ENCODE peak calls at places on chromosomes 12 and 14, in seven cellular contexts. B is Peyer's patch, G is adrenal gland, O is mammary epithelial cell, D is Caco-2, X is HCT116, W is thoracic aorta. E is an unnamed sample.
A peak's percentile ranks its signal among the peaks of the same experiment; 100 is the strongest.

GRCh38 chr12:129605666-129606065 is 298.2 kb downstream of the TMEM132D start:
- DNase-seq in B (no peak), G (no peak), O (no peak), D (no peak), X (no peak), W (no peak), E (peak; percentile 58)

GRCh38 chr14:33254342-33254741 is 315.7 kb downstream of the NPAS3 start:
- DNase-seq in B (no peak), G (no peak), O (no peak), D (no peak), X (no peak), W (no peak), E (no peak)

GRCh38 chr12:42568952-42569916 is 20.3 kb downstream of the PRICKLE1 start:
- DNase-seq in B (no peak), G (no peak), O (peak; percentile 48), D (no peak), X (peak; percentile 49), W (no peak), E (no peak)

GRCh38 chr14:102040153-102040552 is 46.7 kb downstream of the HSP90AA1 start:
- DNase-seq in B (no peak), G (no peak), O (no peak), D (no peak), X (no peak), W (no peak), E (no peak)

GRCh38 chr14:89841855-89842254 is 112.7 kb downstream of the EFCAB11 start:
- DNase-seq in B (no peak), G (no peak), O (no peak), D (no peak), X (no peak), W (no peak), E (no peak)

GRCh38 chr14:77988096-77988870 is 181.9 kb upstream of the NRXN3 start:
- DNase-seq in B (no peak), G (no peak), O (no peak), D (no peak), X (no peak), W (no peak), E (peak; percentile 49)

GRCh38 chr12:106903241-106903950 is 52.3 kb upstream of the TMEM263 start:
- DNase-seq in B (peak; percentile 89), G (peak; percentile 72), O (peak; percentile 59), D (peak; percentile 76), X (peak; percentile 28), W (peak; percentile 20), E (peak; percentile 76)

GRCh38 chr14:55122441-55122986 is 6.5 kb upstream of the LGALS3 start:
- DNase-seq in B (peak; percentile 89), G (peak; percentile 75), O (no peak), D (peak; percentile 84), X (no peak), W (no peak), E (peak; percentile 5)

GRCh38 chr14:20757963-20758362 is 10.2 kb upstream of the EDDM3B start:
- DNase-seq in B (peak; percentile 76), G (peak; percentile 22), O (no peak), D (no peak), X (no peak), W (no peak), E (no peak)

GRCh38 chr12:104121001-104121400 is 17.0 kb downstream of the NFYB start:
- DNase-seq in B (no peak), G (no peak), O (peak; percentile 26), D (no peak), X (no peak), W (no peak), E (no peak)

GRCh38 chr12:13702401-13702800 is 279.0 kb downstream of the GRIN2B start:
- DNase-seq in B (no peak), G (no peak), O (no peak), D (no peak), X (no peak), W (no peak), E (no peak)

GRCh38 chr12:44000309-44000952 is 164.6 kb downstream of the TMEM117 start:
- DNase-seq in B (peak; percentile 48), G (peak; percentile 19), O (peak; percentile 72), D (peak; percentile 73), X (peak; percentile 60), W (no peak), E (peak; percentile 31)

GRCh38 chr12:79886917-79887519 is 47.9 kb downstream of the PPP1R12A start:
- DNase-seq in B (no peak), G (no peak), O (peak; percentile 41), D (no peak), X (peak; percentile 41), W (no peak), E (no peak)

GRCh38 chr12:32083489-32083888 is 23.2 kb upstream of the BICD1 start:
- DNase-seq in B (no peak), G (no peak), O (peak; percentile 44), D (no peak), X (no peak), W (no peak), E (peak; percentile 54)

GRCh38 chr12:94140556-94140955 is 7.8 kb upstream of the PLXNC1 start:
- DNase-seq in B (peak; percentile 58), G (no peak), O (no peak), D (peak; percentile 54), X (peak; percentile 19), W (no peak), E (peak; percentile 30)

GRCh38 chr14:95040723-95041476 is 116.4 kb downstream of the DICER1 start:
- DNase-seq in B (peak; percentile 22), G (no peak), O (no peak), D (no peak), X (no peak), W (no peak), E (peak; percentile 3)

GRCh38 chr12:95114766-95115450 is 41.5 kb upstream of the NR2C1 start:
- DNase-seq in B (no peak), G (no peak), O (peak; percentile 85), D (no peak), X (no peak), W (no peak), E (no peak)

GRCh38 chr14:20429801-20430669 is 5.9 kb downstream of the KLHL33 start:
- DNase-seq in B (no peak), G (no peak), O (no peak), D (no peak), X (no peak), W (no peak), E (no peak)

DNA sequence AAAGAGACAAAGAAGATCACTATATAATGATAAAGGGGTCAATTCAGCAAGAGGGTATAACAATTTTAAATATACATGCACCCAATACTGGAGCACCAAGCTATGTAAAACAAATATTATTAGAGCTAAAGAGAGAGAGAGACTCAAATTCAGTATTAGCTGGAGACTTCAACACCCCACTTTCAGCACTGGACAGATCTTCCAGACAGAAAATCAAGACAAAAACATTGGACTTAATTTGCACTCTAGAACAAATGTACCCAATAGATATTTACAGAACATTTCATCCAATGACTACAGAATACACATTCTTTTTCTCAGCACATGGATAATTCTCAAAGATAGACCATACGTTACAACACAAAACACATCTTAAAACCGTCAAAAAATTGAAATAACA is 81.0 kb downstream of the KLHL28 start:
- DNase-seq in B (no peak), G (no peak), O (no peak), D (no peak), X (no peak), W (no peak), E (no peak)
- H3K9me3 ChIP-seq in B (no peaks in the 10 kb centered on the region), G (peaks cover 7% of the 10 kb centered on the region), O (no peaks in the 10 kb centered on the region), D (no peaks in the 10 kb centered on the region), X (peaks cover 7% of the 10 kb centered on the region), W (no peaks in the 10 kb centered on the region), E (no peaks in the 10 kb centered on the region)

GRCh38 chr12:51932218-51933076 is 19.1 kb upstream of the ACVR1B start:
- DNase-seq in B (peak; percentile 19), G (no peak), O (no peak), D (peak; percentile 9), X (no peak), W (no peak), E (no peak)
- H3K4me3 ChIP-seq in B (no peak overlapping the region), G (no peak overlapping the region), O (no peak overlapping the region), D (no peak overlapping the region), X (no peak overlapping the region), W (no peak overlapping the region), E (no peak overlapping the region)

GRCh38 chr12:111101003-111101402 is 180.6 kb upstream of the MYL2 start:
- DNase-seq in B (no peak), G (no peak), O (no peak), D (no peak), X (no peak), W (no peak), E (no peak)
- H3K27me3 ChIP-seq in B (no peaks in the 10 kb centered on the region), G (no peaks in the 10 kb centered on the region), O (peaks cover 7% of the 10 kb centered on the region), D (no peaks in the 10 kb centered on the region), X (peaks cover 15% of the 10 kb centered on the region), W (no peaks in the 10 kb centered on the region), E (no peaks in the 10 kb centered on the region)

GRCh38 chr14:105894978-105895881 is 368.8 kb downstream of the TMEM121 start:
- DNase-seq in B (peak; percentile 17), G (no peak), O (no peak), D (peak; percentile 10), X (no peak), W (no peak), E (no peak)
- H3K9me3 ChIP-seq in B (no peaks in the 10 kb centered on the region), G (no peaks in the 10 kb centered on the region), O (peaks cover 23% of the 10 kb centered on the region), D (no peaks in the 10 kb centered on the region), X (no peaks in the 10 kb centered on the region), W (no peaks in the 10 kb centered on the region), E (no peaks in the 10 kb centered on the region)

DNA sequence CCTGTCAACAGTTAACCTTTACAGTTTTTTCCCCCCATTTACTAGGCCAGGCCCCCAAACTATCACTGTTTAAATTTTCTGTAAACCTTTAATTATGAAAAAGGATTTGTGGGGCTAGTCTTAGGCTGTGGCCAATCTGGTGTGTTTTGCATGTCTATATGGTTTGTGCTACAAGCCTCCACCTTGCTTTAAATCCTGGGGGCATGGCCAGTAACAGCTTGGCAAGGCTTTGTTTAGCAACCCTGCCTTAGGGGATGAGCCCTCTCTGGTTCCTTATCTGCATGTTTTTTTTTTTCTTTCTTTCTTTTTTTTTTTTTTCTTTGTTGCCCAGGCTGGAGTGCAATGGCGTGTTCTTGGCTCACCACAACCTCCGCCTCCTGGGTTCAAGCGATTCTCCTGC is 102.7 kb downstream of the KCNMB4 start:
- DNase-seq in B (no peak), G (no peak), O (no peak), D (no peak), X (no peak), W (no peak), E (no peak)
- H3K4me3 ChIP-seq in B (no peak overlapping the region), G (no peak overlapping the region), O (no peak overlapping the region), D (no peak overlapping the region), X (peak overlapping the region; percentile 95), W (no peak overlapping the region), E (no peak overlapping the region)